ENCODE peak calls at places on chromosomes 5 and 9, in nine cellular contexts. One of them, this sample, is unnamed.

GRCh38 chr5:77449277-77449676 is 42.8 kb downstream of the WDR41 start:
- DNase-seq in ELF-1: no peak
- DNase-seq in G401: peak
- DNase-seq in tibial artery: no peak
- DNase-seq in fibroblast of the conjunctiva: no peak
- DNase-seq in GM12891: no peak
- DNase-seq in progenitor cell of endocrine pancreas: no peak
- DNase-seq in fibroblast of mammary gland: no peak
- DNase-seq in NAMALWA: peak
- DNase-seq in this sample: peak

GRCh38 chr5:76081811-76082783 is 1.1 kb upstream of the SV2C start:
- DNase-seq in tibial artery: no peak
- DNase-seq in G401: no peak
- DNase-seq in NAMALWA: no peak
- DNase-seq in fibroblast of the conjunctiva: no peak
- DNase-seq in progenitor cell of endocrine pancreas: no peak
- DNase-seq in fibroblast of mammary gland: no peak
- DNase-seq in GM12891: no peak
- DNase-seq in ELF-1: peak
- DNase-seq in this sample: no peak

GRCh38 chr9:27394154-27394825 is 97.3 kb upstream of the EQTN start:
- DNase-seq in tibial artery: no peak
- DNase-seq in fibroblast of mammary gland: no peak
- DNase-seq in G401: no peak
- DNase-seq in NAMALWA: no peak
- DNase-seq in ELF-1: no peak
- DNase-seq in fibroblast of the conjunctiva: no peak
- DNase-seq in GM12891: no peak
- DNase-seq in progenitor cell of endocrine pancreas: no peak
- DNase-seq in this sample: no peak

GRCh38 chr5:129745997-129746396 is 1.9 kb upstream of the MINAR2 start:
- DNase-seq in fibroblast of the conjunctiva: no peak
- DNase-seq in progenitor cell of endocrine pancreas: no peak
- DNase-seq in NAMALWA: no peak
- DNase-seq in tibial artery: no peak
- DNase-seq in fibroblast of mammary gland: no peak
- DNase-seq in ELF-1: no peak
- DNase-seq in GM12891: no peak
- DNase-seq in G401: no peak
- DNase-seq in this sample: no peak

GRCh38 chr9:86757382-86757720 is 190.0 kb downstream of the GAS1 start:
- DNase-seq in G401: no peak
- DNase-seq in NAMALWA: no peak
- DNase-seq in fibroblast of mammary gland: no peak
- DNase-seq in fibroblast of the conjunctiva: no peak
- DNase-seq in progenitor cell of endocrine pancreas: no peak
- DNase-seq in tibial artery: no peak
- DNase-seq in GM12891: no peak
- DNase-seq in ELF-1: no peak
- DNase-seq in this sample: no peak

GRCh38 chr5:176489077-176489476 is 40.9 kb downstream of the FAF2 start:
- DNase-seq in GM12891: no peak
- DNase-seq in NAMALWA: no peak
- DNase-seq in tibial artery: no peak
- DNase-seq in progenitor cell of endocrine pancreas: no peak
- DNase-seq in fibroblast of mammary gland: no peak
- DNase-seq in ELF-1: no peak
- DNase-seq in fibroblast of the conjunctiva: no peak
- DNase-seq in G401: no peak
- DNase-seq in this sample: no peak

GRCh38 chr9:126862461-126862830 is 2.0 kb downstream of the ZBTB34 start:
- DNase-seq in tibial artery: no peak
- DNase-seq in fibroblast of mammary gland: no peak
- DNase-seq in progenitor cell of endocrine pancreas: no peak
- DNase-seq in NAMALWA: peak
- DNase-seq in fibroblast of the conjunctiva: no peak
- DNase-seq in GM12891: no peak
- DNase-seq in G401: no peak
- DNase-seq in ELF-1: no peak
- DNase-seq in this sample: no peak

GRCh38 chr9:113913426-113914195 is 37.5 kb downstream of the ZNF618 start:
- DNase-seq in fibroblast of the conjunctiva: peak
- DNase-seq in ELF-1: no peak
- DNase-seq in progenitor cell of endocrine pancreas: no peak
- DNase-seq in G401: no peak
- DNase-seq in GM12891: no peak
- DNase-seq in tibial artery: peak
- DNase-seq in fibroblast of mammary gland: peak
- DNase-seq in NAMALWA: no peak
- DNase-seq in this sample: peak

GRCh38 chr9:117616436-117616835 is 87.8 kb upstream of the TLR4 start:
- DNase-seq in G401: peak
- DNase-seq in ELF-1: no peak
- DNase-seq in fibroblast of the conjunctiva: no peak
- DNase-seq in tibial artery: no peak
- DNase-seq in fibroblast of mammary gland: no peak
- DNase-seq in GM12891: no peak
- DNase-seq in NAMALWA: no peak
- DNase-seq in progenitor cell of endocrine pancreas: no peak
- DNase-seq in this sample: no peak

GRCh38 chr5:134527156-134527960 is 1.9 kb downstream of the JADE2 start:
- DNase-seq in progenitor cell of endocrine pancreas: peak
- DNase-seq in tibial artery: peak
- DNase-seq in NAMALWA: peak
- DNase-seq in fibroblast of the conjunctiva: peak
- DNase-seq in GM12891: peak
- DNase-seq in fibroblast of mammary gland: peak
- DNase-seq in G401: peak
- DNase-seq in ELF-1: peak
- DNase-seq in this sample: peak

GRCh38 chr5:154857091-154857533 is 1.3 kb upstream of the CNOT8 start:
- DNase-seq in tibial artery: peak
- DNase-seq in G401: no peak
- DNase-seq in GM12891: peak
- DNase-seq in fibroblast of the conjunctiva: no peak
- DNase-seq in ELF-1: peak
- DNase-seq in NAMALWA: no peak
- DNase-seq in progenitor cell of endocrine pancreas: no peak
- DNase-seq in fibroblast of mammary gland: no peak
- DNase-seq in this sample: no peak

GRCh38 chr5:172505840-172506638 is 51.7 kb upstream of the SH3PXD2B start:
- DNase-seq in GM12891: no peak
- DNase-seq in tibial artery: peak
- DNase-seq in progenitor cell of endocrine pancreas: peak
- DNase-seq in ELF-1: peak
- DNase-seq in NAMALWA: no peak
- DNase-seq in fibroblast of mammary gland: no peak
- DNase-seq in G401: no peak
- DNase-seq in fibroblast of the conjunctiva: no peak
- DNase-seq in this sample: no peak

GRCh38 chr5:137400571-137400970 is 98.6 kb downstream of the SPOCK1 start:
- DNase-seq in GM12891: no peak
- DNase-seq in fibroblast of mammary gland: no peak
- DNase-seq in ELF-1: no peak
- DNase-seq in tibial artery: no peak
- DNase-seq in NAMALWA: no peak
- DNase-seq in G401: no peak
- DNase-seq in progenitor cell of endocrine pancreas: no peak
- DNase-seq in fibroblast of the conjunctiva: no peak
- DNase-seq in this sample: no peak

GRCh38 chr5:104412649-104413240 is 850.2 kb upstream of the NUDT12 start:
- DNase-seq in progenitor cell of endocrine pancreas: no peak
- DNase-seq in tibial artery: no peak
- DNase-seq in NAMALWA: peak
- DNase-seq in fibroblast of the conjunctiva: peak
- DNase-seq in fibroblast of mammary gland: peak
- DNase-seq in GM12891: no peak
- DNase-seq in ELF-1: peak
- DNase-seq in G401: no peak
- DNase-seq in this sample: peak

GRCh38 chr9:126373241-126373640 is 46.6 kb downstream of the MVB12B start:
- DNase-seq in GM12891: no peak
- DNase-seq in NAMALWA: no peak
- DNase-seq in tibial artery: no peak
- DNase-seq in G401: no peak
- DNase-seq in fibroblast of the conjunctiva: no peak
- DNase-seq in fibroblast of mammary gland: no peak
- DNase-seq in ELF-1: peak
- DNase-seq in progenitor cell of endocrine pancreas: no peak
- DNase-seq in this sample: peak

GRCh38 chr9:128203024-128203841 is at the start of gene DNM1:
- DNase-seq in ELF-1: peak
- DNase-seq in fibroblast of the conjunctiva: peak
- DNase-seq in progenitor cell of endocrine pancreas: peak
- DNase-seq in fibroblast of mammary gland: peak
- DNase-seq in G401: peak
- DNase-seq in tibial artery: peak
- DNase-seq in GM12891: peak
- DNase-seq in NAMALWA: peak
- DNase-seq in this sample: peak

GRCh38 chr5:174724484-174725260 is at the start of gene MSX2:
- DNase-seq in tibial artery: peak
- DNase-seq in fibroblast of the conjunctiva: peak
- DNase-seq in G401: no peak
- DNase-seq in GM12891: no peak
- DNase-seq in NAMALWA: no peak
- DNase-seq in ELF-1: peak
- DNase-seq in fibroblast of mammary gland: peak
- DNase-seq in progenitor cell of endocrine pancreas: peak
- DNase-seq in this sample: peak

GRCh38 chr5:64570395-64570996 is 64.7 kb downstream of the RGS7BP start:
- DNase-seq in ELF-1: no peak
- DNase-seq in progenitor cell of endocrine pancreas: no peak
- DNase-seq in tibial artery: no peak
- DNase-seq in GM12891: no peak
- DNase-seq in fibroblast of the conjunctiva: no peak
- DNase-seq in fibroblast of mammary gland: no peak
- DNase-seq in NAMALWA: no peak
- DNase-seq in G401: no peak
- DNase-seq in this sample: no peak

GRCh38 chr5:35313296-35313695 is 83.0 kb upstream of the PRLR start:
- DNase-seq in GM12891: no peak
- DNase-seq in fibroblast of the conjunctiva: peak
- DNase-seq in progenitor cell of endocrine pancreas: no peak
- DNase-seq in tibial artery: no peak
- DNase-seq in ELF-1: no peak
- DNase-seq in NAMALWA: no peak
- DNase-seq in fibroblast of mammary gland: peak
- DNase-seq in G401: no peak
- DNase-seq in this sample: no peak

GRCh38 chr5:38110130-38110529 is 148.2 kb upstream of the EGFLAM start:
- DNase-seq in tibial artery: no peak
- DNase-seq in GM12891: no peak
- DNase-seq in NAMALWA: no peak
- DNase-seq in fibroblast of the conjunctiva: no peak
- DNase-seq in progenitor cell of endocrine pancreas: no peak
- DNase-seq in fibroblast of mammary gland: no peak
- DNase-seq in ELF-1: no peak
- DNase-seq in G401: no peak
- DNase-seq in this sample: no peak

GRCh38 chr5:127870914-127871313 is 167.7 kb downstream of the CCDC192 start:
- DNase-seq in tibial artery: peak
- DNase-seq in GM12891: no peak
- DNase-seq in NAMALWA: peak
- DNase-seq in progenitor cell of endocrine pancreas: no peak
- DNase-seq in ELF-1: no peak
- DNase-seq in fibroblast of mammary gland: no peak
- DNase-seq in fibroblast of the conjunctiva: peak
- DNase-seq in G401: peak
- DNase-seq in this sample: peak

GRCh38 chr9:6564370-6564769 is 81.2 kb downstream of the GLDC start:
- DNase-seq in progenitor cell of endocrine pancreas: no peak
- DNase-seq in fibroblast of the conjunctiva: no peak
- DNase-seq in GM12891: no peak
- DNase-seq in tibial artery: no peak
- DNase-seq in ELF-1: no peak
- DNase-seq in NAMALWA: no peak
- DNase-seq in G401: no peak
- DNase-seq in fibroblast of mammary gland: peak
- DNase-seq in this sample: no peak

GRCh38 chr5:55096860-55097259 is 5.6 kb upstream of the GZMA start:
- DNase-seq in ELF-1: no peak
- DNase-seq in GM12891: no peak
- DNase-seq in NAMALWA: no peak
- DNase-seq in tibial artery: no peak
- DNase-seq in fibroblast of the conjunctiva: no peak
- DNase-seq in progenitor cell of endocrine pancreas: no peak
- DNase-seq in fibroblast of mammary gland: no peak
- DNase-seq in G401: no peak
- DNase-seq in this sample: no peak

GRCh38 chr9:5479994-5480694 is 29.8 kb downstream of the CD274 start:
- DNase-seq in ELF-1: no peak
- DNase-seq in NAMALWA: no peak
- DNase-seq in GM12891: no peak
- DNase-seq in G401: no peak
- DNase-seq in tibial artery: no peak
- DNase-seq in fibroblast of mammary gland: no peak
- DNase-seq in progenitor cell of endocrine pancreas: no peak
- DNase-seq in fibroblast of the conjunctiva: no peak
- DNase-seq in this sample: no peak

GRCh38 chr5:149174847-149175234 is 33.5 kb downstream of the ABLIM3 start:
- DNase-seq in tibial artery: no peak
- DNase-seq in fibroblast of mammary gland: peak
- DNase-seq in fibroblast of the conjunctiva: no peak
- DNase-seq in progenitor cell of endocrine pancreas: no peak
- DNase-seq in NAMALWA: no peak
- DNase-seq in GM12891: no peak
- DNase-seq in G401: no peak
- DNase-seq in ELF-1: no peak
- DNase-seq in this sample: no peak

GRCh38 chr5:177086918-177087706 is 397 bp downstream of the FGFR4 start:
- DNase-seq in ELF-1: peak
- DNase-seq in tibial artery: no peak
- DNase-seq in progenitor cell of endocrine pancreas: peak
- DNase-seq in fibroblast of mammary gland: no peak
- DNase-seq in G401: no peak
- DNase-seq in GM12891: peak
- DNase-seq in NAMALWA: peak
- DNase-seq in fibroblast of the conjunctiva: no peak
- DNase-seq in this sample: no peak

GRCh38 chr5:175778951-175779475 is 92.4 kb upstream of the CPLX2 start:
- DNase-seq in fibroblast of the conjunctiva: no peak
- DNase-seq in NAMALWA: no peak
- DNase-seq in ELF-1: no peak
- DNase-seq in progenitor cell of endocrine pancreas: no peak
- DNase-seq in tibial artery: no peak
- DNase-seq in G401: peak
- DNase-seq in fibroblast of mammary gland: peak
- DNase-seq in GM12891: no peak
- DNase-seq in this sample: no peak

GRCh38 chr9:122192261-122192875 is 32.7 kb downstream of the MORN5 start:
- DNase-seq in G401: no peak
- DNase-seq in GM12891: no peak
- DNase-seq in ELF-1: no peak
- DNase-seq in NAMALWA: no peak
- DNase-seq in fibroblast of the conjunctiva: no peak
- DNase-seq in tibial artery: no peak
- DNase-seq in fibroblast of mammary gland: no peak
- DNase-seq in progenitor cell of endocrine pancreas: no peak
- DNase-seq in this sample: no peak

GRCh38 chr5:20572560-20572959 is 584.6 kb upstream of the CDH18 start:
- DNase-seq in fibroblast of mammary gland: peak
- DNase-seq in progenitor cell of endocrine pancreas: no peak
- DNase-seq in fibroblast of the conjunctiva: peak
- DNase-seq in GM12891: no peak
- DNase-seq in NAMALWA: no peak
- DNase-seq in tibial artery: no peak
- DNase-seq in ELF-1: no peak
- DNase-seq in G401: peak
- DNase-seq in this sample: no peak

GRCh38 chr9:35112257-35113020 is 3.2 kb downstream of the ATOSB start:
- DNase-seq in GM12891: no peak
- DNase-seq in tibial artery: peak
- DNase-seq in fibroblast of mammary gland: peak
- DNase-seq in ELF-1: peak
- DNase-seq in progenitor cell of endocrine pancreas: no peak
- DNase-seq in NAMALWA: no peak
- DNase-seq in G401: no peak
- DNase-seq in fibroblast of the conjunctiva: peak
- DNase-seq in this sample: no peak

This sample was measured in globus pallidus.